ENCODE peak calls at places on chromosome 17, in five cellular contexts. R, T, B, I and S are unnamed samples.

GRCh38 chr17:4023220-4023619 is 59.0 kb upstream of the ATP2A3 start:
- DNase-seq in R (no peak), T (no peak), B (no peak), I (no peak), S (no peak)

GRCh38 chr17:70405492-70406220 is 236.3 kb downstream of the KCNJ2 start:
- DNase-seq in R (no peak), T (peak; percentile 84), B (peak; percentile 83), I (peak; percentile 93), S (peak; percentile 4)

GRCh38 chr17:8552582-8553320 is 77.8 kb downstream of the MYH10 start:
- DNase-seq in R (no peak), T (no peak), B (no peak), I (peak; percentile 90), S (no peak)

GRCh38 chr17:64004903-64005733 is 7.0 kb downstream of the PRR29 start:
- DNase-seq in R (no peak), T (no peak), B (no peak), I (no peak), S (no peak)

GRCh38 chr17:9566067-9566466 is 9.6 kb downstream of the STX8 start:
- DNase-seq in R (no peak), T (no peak), B (peak; percentile 30), I (no peak), S (no peak)

GRCh38 chr17:48231995-48232729 is 124.6 kb downstream of the SNX11 start:
- DNase-seq in R (no peak), T (no peak), B (no peak), I (no peak), S (no peak)

GRCh38 chr17:49873466-49873865 is 25.6 kb upstream of the TAC4 start:
- DNase-seq in R (no peak), T (no peak), B (no peak), I (no peak), S (no peak)

GRCh38 chr17:75504347-75505151 is 10.8 kb downstream of the CASKIN2 start:
- DNase-seq in R (no peak), T (no peak), B (no peak), I (peak; percentile 48), S (no peak)

GRCh38 chr17:14351493-14351892 is 50.6 kb downstream of the HS3ST3B1 start:
- DNase-seq in R (no peak), T (no peak), B (peak; percentile 6), I (no peak), S (no peak)

GRCh38 chr17:76368545-76368944 is 14.8 kb upstream of the PRPSAP1 start:
- DNase-seq in R (no peak), T (no peak), B (no peak), I (peak; percentile 36), S (no peak)

GRCh38 chr17:77352441-77352840 is 211.7 kb downstream of the SEC14L1 start:
- DNase-seq in R (no peak), T (no peak), B (no peak), I (no peak), S (no peak)

GRCh38 chr17:34312080-34312479 is 7.2 kb upstream of the CCL8 start:
- DNase-seq in R (no peak), T (no peak), B (no peak), I (peak; percentile 45), S (no peak)

GRCh38 chr17:10738516-10739258 is 8.9 kb upstream of the TMEM220 start:
- DNase-seq in R (no peak), T (no peak), B (no peak), I (peak; percentile 22), S (no peak)

GRCh38 chr17:16273499-16273898 is 56.5 kb downstream of the PIGL start:
- DNase-seq in R (no peak), T (no peak), B (peak; percentile 83), I (peak; percentile 68), S (peak; percentile 61)